ENCODE peak calls at places on chromosome 4, in five cellular contexts. One of them, this sample, is unnamed.

GRCh38 chr4:146643812-146644401 is 5.2 kb downstream of the POU4F2 start:
- DNase-seq in K562: no peak
- DNase-seq in esophagus squamous epithelium: no peak
- DNase-seq in lung: no peak
- DNase-seq in astrocyte of the spinal cord: peak
- DNase-seq in this sample: no peak

GRCh38 chr4:4460759-4461158 is 73.9 kb downstream of the NSG1 start:
- DNase-seq in K562: no peak
- DNase-seq in esophagus squamous epithelium: no peak
- DNase-seq in lung: no peak
- DNase-seq in astrocyte of the spinal cord: no peak
- DNase-seq in this sample: no peak

GRCh38 chr4:81120055-81120454 is 89.5 kb downstream of the BMP3 start:
- DNase-seq in K562: no peak
- DNase-seq in esophagus squamous epithelium: no peak
- DNase-seq in lung: no peak
- DNase-seq in astrocyte of the spinal cord: no peak
- DNase-seq in this sample: no peak

GRCh38 chr4:111649308-111649707 is 495.9 kb upstream of the FAM241A start:
- DNase-seq in K562: no peak
- DNase-seq in esophagus squamous epithelium: no peak
- DNase-seq in lung: no peak
- DNase-seq in astrocyte of the spinal cord: no peak
- DNase-seq in this sample: no peak

GRCh38 chr4:76485450-76485849 is 50.4 kb downstream of the SHROOM3 start:
- DNase-seq in K562: no peak
- DNase-seq in esophagus squamous epithelium: no peak
- DNase-seq in lung: no peak
- DNase-seq in astrocyte of the spinal cord: peak
- DNase-seq in this sample: no peak

GRCh38 chr4:168511780-168512467 is 15.1 kb downstream of the PALLD start:
- DNase-seq in K562: no peak
- DNase-seq in esophagus squamous epithelium: no peak
- DNase-seq in lung: no peak
- DNase-seq in astrocyte of the spinal cord: no peak
- DNase-seq in this sample: no peak

GRCh38 chr4:88526221-88526815 is 2.7 kb upstream of the PYURF start:
- DNase-seq in K562: peak
- DNase-seq in esophagus squamous epithelium: no peak
- DNase-seq in lung: no peak
- DNase-seq in astrocyte of the spinal cord: no peak
- DNase-seq in this sample: no peak

GRCh38 chr4:123546661-123547060 is 150.1 kb downstream of the SPRY1 start:
- DNase-seq in K562: no peak
- DNase-seq in esophagus squamous epithelium: no peak
- DNase-seq in lung: no peak
- DNase-seq in astrocyte of the spinal cord: no peak
- DNase-seq in this sample: no peak

GRCh38 chr4:185845966-185846365 is 34.0 kb upstream of the SORBS2 start:
- DNase-seq in K562: no peak
- DNase-seq in esophagus squamous epithelium: no peak
- DNase-seq in lung: no peak
- DNase-seq in astrocyte of the spinal cord: no peak
- DNase-seq in this sample: no peak

GRCh38 chr4:64780664-64781063 is 371.4 kb upstream of the TECRL start:
- DNase-seq in K562: no peak
- DNase-seq in esophagus squamous epithelium: no peak
- DNase-seq in lung: no peak
- DNase-seq in astrocyte of the spinal cord: no peak
- DNase-seq in this sample: no peak

GRCh38 chr4:26076000-26076587 is 162.1 kb downstream of the SMIM20 start:
- DNase-seq in K562: no peak
- DNase-seq in esophagus squamous epithelium: no peak
- DNase-seq in lung: no peak
- DNase-seq in astrocyte of the spinal cord: peak
- DNase-seq in this sample: peak

GRCh38 chr4:168514249-168514852 is 17.5 kb downstream of the PALLD start:
- DNase-seq in K562: no peak
- DNase-seq in esophagus squamous epithelium: no peak
- DNase-seq in lung: no peak
- DNase-seq in astrocyte of the spinal cord: peak
- DNase-seq in this sample: no peak

GRCh38 chr4:143538979-143539669 is 25.6 kb downstream of the SMARCA5 start:
- DNase-seq in K562: no peak
- DNase-seq in esophagus squamous epithelium: no peak
- DNase-seq in lung: no peak
- DNase-seq in astrocyte of the spinal cord: no peak
- DNase-seq in this sample: no peak

GRCh38 chr4:29566371-29566770 is 1153.8 kb upstream of the PCDH7 start:
- DNase-seq in K562: no peak
- DNase-seq in esophagus squamous epithelium: no peak
- DNase-seq in lung: no peak
- DNase-seq in astrocyte of the spinal cord: no peak
- DNase-seq in this sample: no peak

GRCh38 chr4:140903522-140903928 is 147.3 kb upstream of the TBC1D9 start:
- DNase-seq in K562: no peak
- DNase-seq in esophagus squamous epithelium: no peak
- DNase-seq in lung: no peak
- DNase-seq in astrocyte of the spinal cord: no peak
- DNase-seq in this sample: no peak

GRCh38 chr4:7812191-7812860 is 127.3 kb downstream of the AFAP1 start:
- DNase-seq in K562: no peak
- DNase-seq in esophagus squamous epithelium: no peak
- DNase-seq in lung: no peak
- DNase-seq in astrocyte of the spinal cord: no peak
- DNase-seq in this sample: no peak

GRCh38 chr4:83617371-83618021 is 81.6 kb downstream of the GPAT3 start:
- DNase-seq in K562: no peak
- DNase-seq in esophagus squamous epithelium: no peak
- DNase-seq in lung: no peak
- DNase-seq in astrocyte of the spinal cord: no peak
- DNase-seq in this sample: no peak

GRCh38 chr4:82900016-82900334 is 560 bp upstream of the THAP9 start:
- DNase-seq in K562: no peak
- DNase-seq in esophagus squamous epithelium: no peak
- DNase-seq in lung: no peak
- DNase-seq in astrocyte of the spinal cord: no peak
- DNase-seq in this sample: no peak

GRCh38 chr4:112516401-112517066 is 554 bp upstream of the NEUROG2 start:
- DNase-seq in K562: peak
- DNase-seq in esophagus squamous epithelium: no peak
- DNase-seq in lung: no peak
- DNase-seq in astrocyte of the spinal cord: no peak
- DNase-seq in this sample: peak

GRCh38 chr4:78213218-78213617 is 156.1 kb downstream of the FRAS1 start:
- DNase-seq in K562: no peak
- DNase-seq in esophagus squamous epithelium: no peak
- DNase-seq in lung: no peak
- DNase-seq in astrocyte of the spinal cord: no peak
- DNase-seq in this sample: no peak

GRCh38 chr4:119683518-119683917 is 54.9 kb upstream of the PDE5A start:
- DNase-seq in K562: no peak
- DNase-seq in esophagus squamous epithelium: no peak
- DNase-seq in lung: no peak
- DNase-seq in astrocyte of the spinal cord: peak
- DNase-seq in this sample: no peak

GRCh38 chr4:23463071-23463470 is 426.8 kb downstream of the PPARGC1A start:
- DNase-seq in K562: no peak
- DNase-seq in esophagus squamous epithelium: no peak
- DNase-seq in lung: no peak
- DNase-seq in astrocyte of the spinal cord: no peak
- DNase-seq in this sample: no peak

GRCh38 chr4:5924466-5925125 is 31.7 kb upstream of the CRMP1 start:
- DNase-seq in K562: no peak
- DNase-seq in esophagus squamous epithelium: no peak
- DNase-seq in lung: no peak
- DNase-seq in astrocyte of the spinal cord: no peak
- DNase-seq in this sample: no peak

GRCh38 chr4:5143940-5144339 is 92.7 kb downstream of the STK32B start:
- DNase-seq in K562: no peak
- DNase-seq in esophagus squamous epithelium: no peak
- DNase-seq in lung: peak
- DNase-seq in astrocyte of the spinal cord: no peak
- DNase-seq in this sample: no peak

GRCh38 chr4:13985824-13986223 is 358.3 kb upstream of the BOD1L1 start:
- DNase-seq in K562: no peak
- DNase-seq in esophagus squamous epithelium: no peak
- DNase-seq in lung: no peak
- DNase-seq in astrocyte of the spinal cord: no peak
- DNase-seq in this sample: no peak

GRCh38 chr4:185211035-185211434 is 1.6 kb downstream of the SNX25 start:
- DNase-seq in K562: no peak
- DNase-seq in esophagus squamous epithelium: no peak
- DNase-seq in lung: no peak
- DNase-seq in astrocyte of the spinal cord: peak
- DNase-seq in this sample: no peak

GRCh38 chr4:865121-865465 is 39.2 kb upstream of the CPLX1 start:
- DNase-seq in K562: no peak
- DNase-seq in esophagus squamous epithelium: no peak
- DNase-seq in lung: no peak
- DNase-seq in astrocyte of the spinal cord: no peak
- DNase-seq in this sample: no peak

GRCh38 chr4:16508968-16509367 is 282.7 kb upstream of the TAPT1 start:
- DNase-seq in K562: peak
- DNase-seq in esophagus squamous epithelium: no peak
- DNase-seq in lung: no peak
- DNase-seq in astrocyte of the spinal cord: no peak
- DNase-seq in this sample: no peak
- TF ChIP-seq CTCF in K562: peak
- TF ChIP-seq CTCF in esophagus squamous epithelium: no peak
- TF ChIP-seq CTCF in lung: no peak
- TF ChIP-seq CTCF in astrocyte of the spinal cord: peak
- TF ChIP-seq CTCF in this sample: peak

GRCh38 chr4:73619351-73619750 is 885 bp downstream of the RASSF6 start:
- DNase-seq in K562: no peak
- DNase-seq in esophagus squamous epithelium: no peak
- DNase-seq in lung: no peak
- DNase-seq in astrocyte of the spinal cord: no peak
- DNase-seq in this sample: no peak

GRCh38 chr4:73615613-73616012 is 4.6 kb downstream of the RASSF6 start:
- DNase-seq in K562: no peak
- DNase-seq in esophagus squamous epithelium: no peak
- DNase-seq in lung: no peak
- DNase-seq in astrocyte of the spinal cord: no peak
- DNase-seq in this sample: no peak

GRCh38 chr4:73621357-73621756 is 1.1 kb upstream of the RASSF6 start:
- DNase-seq in K562: no peak
- DNase-seq in esophagus squamous epithelium: no peak
- DNase-seq in lung: no peak
- DNase-seq in astrocyte of the spinal cord: no peak
- DNase-seq in this sample: no peak

GRCh38 chr4:73617256-73617655 is 3.0 kb downstream of the RASSF6 start:
- DNase-seq in K562: no peak
- DNase-seq in esophagus squamous epithelium: no peak
- DNase-seq in lung: no peak
- DNase-seq in astrocyte of the spinal cord: no peak
- DNase-seq in this sample: no peak

GRCh38 chr4:73620115-73620792 is at the start of gene RASSF6:
- DNase-seq in K562: peak
- DNase-seq in esophagus squamous epithelium: no peak
- DNase-seq in lung: peak
- DNase-seq in astrocyte of the spinal cord: no peak
- DNase-seq in this sample: peak
- H3K4me3 ChIP-seq in K562: peak
- H3K4me3 ChIP-seq in esophagus squamous epithelium: peak
- H3K4me3 ChIP-seq in lung: no peak
- H3K4me3 ChIP-seq in astrocyte of the spinal cord: peak
- H3K4me3 ChIP-seq in this sample: peak

GRCh38 chr4:105453550-105454201 is 20.2 kb downstream of the PPA2 start:
- DNase-seq in K562: no peak
- DNase-seq in esophagus squamous epithelium: no peak
- DNase-seq in lung: no peak
- DNase-seq in astrocyte of the spinal cord: no peak
- DNase-seq in this sample: no peak
- TF ChIP-seq CTCF in K562: no peak
- TF ChIP-seq CTCF in esophagus squamous epithelium: no peak
- TF ChIP-seq CTCF in lung: no peak
- TF ChIP-seq CTCF in astrocyte of the spinal cord: no peak
- TF ChIP-seq CTCF in this sample: peak

GRCh38 chr4:40656221-40656863 is 26.7 kb upstream of the RBM47 start:
- DNase-seq in K562: no peak
- DNase-seq in esophagus squamous epithelium: no peak
- DNase-seq in lung: no peak
- DNase-seq in astrocyte of the spinal cord: no peak
- DNase-seq in this sample: peak
- H3K4me3 ChIP-seq in K562: no peak
- H3K4me3 ChIP-seq in esophagus squamous epithelium: no peak
- H3K4me3 ChIP-seq in lung: no peak
- H3K4me3 ChIP-seq in astrocyte of the spinal cord: no peak
- H3K4me3 ChIP-seq in this sample: no peak

GRCh38 chr4:37985730-37986275 is 25.6 kb downstream of the PTTG2 start:
- DNase-seq in K562: no peak
- DNase-seq in esophagus squamous epithelium: no peak
- DNase-seq in lung: no peak
- DNase-seq in astrocyte of the spinal cord: no peak
- DNase-seq in this sample: no peak

GRCh38 chr4:37989398-37990260 is 29.4 kb downstream of the PTTG2 start:
- DNase-seq in K562: no peak
- DNase-seq in esophagus squamous epithelium: no peak
- DNase-seq in lung: no peak
- DNase-seq in astrocyte of the spinal cord: no peak
- DNase-seq in this sample: no peak

GRCh38 chr4:37990731-37991130 is 30.5 kb downstream of the PTTG2 start:
- DNase-seq in K562: no peak
- DNase-seq in esophagus squamous epithelium: no peak
- DNase-seq in lung: no peak
- DNase-seq in astrocyte of the spinal cord: no peak
- DNase-seq in this sample: no peak

GRCh38 chr4:37991623-37992410 is 31.6 kb downstream of the PTTG2 start:
- DNase-seq in K562: no peak
- DNase-seq in esophagus squamous epithelium: no peak
- DNase-seq in lung: no peak
- DNase-seq in astrocyte of the spinal cord: no peak
- DNase-seq in this sample: no peak

DNA sequence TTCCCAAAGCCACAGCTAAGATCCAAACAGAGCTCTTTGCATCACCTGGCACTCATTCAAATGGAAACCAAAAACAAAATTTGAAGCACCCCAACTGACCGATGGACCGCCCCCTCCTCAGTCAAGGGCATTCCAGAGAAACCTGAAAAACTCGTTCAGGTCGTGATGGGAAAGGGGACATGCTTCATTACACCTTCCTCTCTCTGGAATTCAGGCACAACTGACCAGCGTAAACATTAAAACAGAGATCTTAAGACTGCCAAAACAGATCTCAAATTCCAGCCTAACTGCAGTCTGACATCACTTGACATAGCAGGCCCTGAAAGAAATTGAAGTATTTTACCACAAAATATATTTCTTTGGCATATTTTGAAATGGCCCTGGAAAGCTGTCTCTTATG is 28.5 kb downstream of the PTTG2 start:
- DNase-seq in K562: no peak
- DNase-seq in esophagus squamous epithelium: no peak
- DNase-seq in lung: no peak
- DNase-seq in astrocyte of the spinal cord: no peak
- DNase-seq in this sample: no peak
- TF ChIP-seq CTCF in K562: no peak
- TF ChIP-seq CTCF in esophagus squamous epithelium: no peak
- TF ChIP-seq CTCF in lung: no peak
- TF ChIP-seq CTCF in astrocyte of the spinal cord: no peak
- TF ChIP-seq CTCF in this sample: no peak

This sample was measured in GM06990.